ENCODE peak calls at places on chromosomes 3 and 15, in seven cellular contexts. One of them, this sample, is unnamed.

GRCh38 chr3:101381809-101382208 is 61.4 kb upstream of the IMPG2 start:
- DNase-seq in HS-5: peak; percentile 20
- DNase-seq in stimulated activated CD8-positive, alpha-beta memory T cell treated with anti-CD3 and anti-CD28 coated beads, Interleukin-2, amount 100 ng/mL, for 1 hour: no peak
- DNase-seq in naive thymus-derived CD4-positive, alpha-beta T cell: no peak
- DNase-seq in cardiac septum: no peak
- DNase-seq in activated T-helper 1 cell treated with Interleukin-2 at 50 U/mL for 16 hours: no peak
- DNase-seq in stimulated activated CD4-positive, alpha-beta T cell treated with anti-CD3 and anti-CD28 coated beads, Interleukin-1b, Interleukin-23, amount 100 ng/mL, for 1 hour: no peak
- DNase-seq in this sample: no peak

GRCh38 chr15:29853211-29853987 is 31.1 kb upstream of the TJP1 start:
- DNase-seq in HS-5: no peak
- DNase-seq in stimulated activated CD8-positive, alpha-beta memory T cell treated with anti-CD3 and anti-CD28 coated beads, Interleukin-2, amount 100 ng/mL, for 1 hour: no peak
- DNase-seq in naive thymus-derived CD4-positive, alpha-beta T cell: no peak
- DNase-seq in cardiac septum: no peak
- DNase-seq in activated T-helper 1 cell treated with Interleukin-2 at 50 U/mL for 16 hours: no peak
- DNase-seq in stimulated activated CD4-positive, alpha-beta T cell treated with anti-CD3 and anti-CD28 coated beads, Interleukin-1b, Interleukin-23, amount 100 ng/mL, for 1 hour: no peak
- DNase-seq in this sample: no peak

GRCh38 chr3:109460961-109461360 is 123.6 kb upstream of the DPPA4 start:
- DNase-seq in HS-5: no peak
- DNase-seq in stimulated activated CD8-positive, alpha-beta memory T cell treated with anti-CD3 and anti-CD28 coated beads, Interleukin-2, amount 100 ng/mL, for 1 hour: no peak
- DNase-seq in naive thymus-derived CD4-positive, alpha-beta T cell: no peak
- DNase-seq in cardiac septum: no peak
- DNase-seq in activated T-helper 1 cell treated with Interleukin-2 at 50 U/mL for 16 hours: no peak
- DNase-seq in stimulated activated CD4-positive, alpha-beta T cell treated with anti-CD3 and anti-CD28 coated beads, Interleukin-1b, Interleukin-23, amount 100 ng/mL, for 1 hour: no peak
- DNase-seq in this sample: no peak

GRCh38 chr15:47726399-47726823 is 9.1 kb downstream of the SEMA6D start:
- DNase-seq in HS-5: no peak
- DNase-seq in stimulated activated CD8-positive, alpha-beta memory T cell treated with anti-CD3 and anti-CD28 coated beads, Interleukin-2, amount 100 ng/mL, for 1 hour: no peak
- DNase-seq in naive thymus-derived CD4-positive, alpha-beta T cell: no peak
- DNase-seq in cardiac septum: no peak
- DNase-seq in activated T-helper 1 cell treated with Interleukin-2 at 50 U/mL for 16 hours: no peak
- DNase-seq in stimulated activated CD4-positive, alpha-beta T cell treated with anti-CD3 and anti-CD28 coated beads, Interleukin-1b, Interleukin-23, amount 100 ng/mL, for 1 hour: no peak
- DNase-seq in this sample: no peak

GRCh38 chr15:86611392-86612040 is 531.8 kb downstream of the AGBL1 start:
- DNase-seq in HS-5: peak; percentile 22
- DNase-seq in stimulated activated CD8-positive, alpha-beta memory T cell treated with anti-CD3 and anti-CD28 coated beads, Interleukin-2, amount 100 ng/mL, for 1 hour: no peak
- DNase-seq in naive thymus-derived CD4-positive, alpha-beta T cell: no peak
- DNase-seq in cardiac septum: no peak
- DNase-seq in activated T-helper 1 cell treated with Interleukin-2 at 50 U/mL for 16 hours: peak; percentile 5
- DNase-seq in stimulated activated CD4-positive, alpha-beta T cell treated with anti-CD3 and anti-CD28 coated beads, Interleukin-1b, Interleukin-23, amount 100 ng/mL, for 1 hour: no peak
- DNase-seq in this sample: no peak

GRCh38 chr3:38128303-38128655 is 8.6 kb downstream of the ACAA1 start:
- DNase-seq in HS-5: no peak
- DNase-seq in stimulated activated CD8-positive, alpha-beta memory T cell treated with anti-CD3 and anti-CD28 coated beads, Interleukin-2, amount 100 ng/mL, for 1 hour: no peak
- DNase-seq in naive thymus-derived CD4-positive, alpha-beta T cell: no peak
- DNase-seq in cardiac septum: no peak
- DNase-seq in activated T-helper 1 cell treated with Interleukin-2 at 50 U/mL for 16 hours: no peak
- DNase-seq in stimulated activated CD4-positive, alpha-beta T cell treated with anti-CD3 and anti-CD28 coated beads, Interleukin-1b, Interleukin-23, amount 100 ng/mL, for 1 hour: no peak
- DNase-seq in this sample: no peak

GRCh38 chr15:45634442-45635190 is at the start of gene SQOR:
- DNase-seq in HS-5: no peak
- DNase-seq in stimulated activated CD8-positive, alpha-beta memory T cell treated with anti-CD3 and anti-CD28 coated beads, Interleukin-2, amount 100 ng/mL, for 1 hour: peak; percentile 31
- DNase-seq in naive thymus-derived CD4-positive, alpha-beta T cell: peak; percentile 51
- DNase-seq in cardiac septum: peak; percentile 94
- DNase-seq in activated T-helper 1 cell treated with Interleukin-2 at 50 U/mL for 16 hours: peak; percentile 50
- DNase-seq in stimulated activated CD4-positive, alpha-beta T cell treated with anti-CD3 and anti-CD28 coated beads, Interleukin-1b, Interleukin-23, amount 100 ng/mL, for 1 hour: peak; percentile 33
- DNase-seq in this sample: peak; percentile 60

GRCh38 chr15:56038015-56038414 is 44.6 kb upstream of the NEDD4 start:
- DNase-seq in HS-5: peak; percentile 54
- DNase-seq in stimulated activated CD8-positive, alpha-beta memory T cell treated with anti-CD3 and anti-CD28 coated beads, Interleukin-2, amount 100 ng/mL, for 1 hour: no peak
- DNase-seq in naive thymus-derived CD4-positive, alpha-beta T cell: no peak
- DNase-seq in cardiac septum: no peak
- DNase-seq in activated T-helper 1 cell treated with Interleukin-2 at 50 U/mL for 16 hours: no peak
- DNase-seq in stimulated activated CD4-positive, alpha-beta T cell treated with anti-CD3 and anti-CD28 coated beads, Interleukin-1b, Interleukin-23, amount 100 ng/mL, for 1 hour: no peak
- DNase-seq in this sample: no peak

GRCh38 chr3:65146149-65146548 is 458.3 kb upstream of the ADAMTS9 start:
- DNase-seq in HS-5: peak; percentile 64
- DNase-seq in stimulated activated CD8-positive, alpha-beta memory T cell treated with anti-CD3 and anti-CD28 coated beads, Interleukin-2, amount 100 ng/mL, for 1 hour: no peak
- DNase-seq in naive thymus-derived CD4-positive, alpha-beta T cell: no peak
- DNase-seq in cardiac septum: no peak
- DNase-seq in activated T-helper 1 cell treated with Interleukin-2 at 50 U/mL for 16 hours: no peak
- DNase-seq in stimulated activated CD4-positive, alpha-beta T cell treated with anti-CD3 and anti-CD28 coated beads, Interleukin-1b, Interleukin-23, amount 100 ng/mL, for 1 hour: no peak
- DNase-seq in this sample: no peak

GRCh38 chr3:52535411-52536111 is 844 bp upstream of the UQCC5 start:
- DNase-seq in HS-5: no peak
- DNase-seq in stimulated activated CD8-positive, alpha-beta memory T cell treated with anti-CD3 and anti-CD28 coated beads, Interleukin-2, amount 100 ng/mL, for 1 hour: no peak
- DNase-seq in naive thymus-derived CD4-positive, alpha-beta T cell: no peak
- DNase-seq in cardiac septum: no peak
- DNase-seq in activated T-helper 1 cell treated with Interleukin-2 at 50 U/mL for 16 hours: no peak
- DNase-seq in stimulated activated CD4-positive, alpha-beta T cell treated with anti-CD3 and anti-CD28 coated beads, Interleukin-1b, Interleukin-23, amount 100 ng/mL, for 1 hour: no peak
- DNase-seq in this sample: no peak

GRCh38 chr3:114121996-114122709 is 56.7 kb downstream of the DRD3 start:
- DNase-seq in HS-5: no peak
- DNase-seq in stimulated activated CD8-positive, alpha-beta memory T cell treated with anti-CD3 and anti-CD28 coated beads, Interleukin-2, amount 100 ng/mL, for 1 hour: no peak
- DNase-seq in naive thymus-derived CD4-positive, alpha-beta T cell: no peak
- DNase-seq in cardiac septum: no peak
- DNase-seq in activated T-helper 1 cell treated with Interleukin-2 at 50 U/mL for 16 hours: no peak
- DNase-seq in stimulated activated CD4-positive, alpha-beta T cell treated with anti-CD3 and anti-CD28 coated beads, Interleukin-1b, Interleukin-23, amount 100 ng/mL, for 1 hour: no peak
- DNase-seq in this sample: no peak

GRCh38 chr15:39856357-39856756 is 63.7 kb downstream of the GPR176 start:
- DNase-seq in HS-5: no peak
- DNase-seq in stimulated activated CD8-positive, alpha-beta memory T cell treated with anti-CD3 and anti-CD28 coated beads, Interleukin-2, amount 100 ng/mL, for 1 hour: no peak
- DNase-seq in naive thymus-derived CD4-positive, alpha-beta T cell: no peak
- DNase-seq in cardiac septum: no peak
- DNase-seq in activated T-helper 1 cell treated with Interleukin-2 at 50 U/mL for 16 hours: no peak
- DNase-seq in stimulated activated CD4-positive, alpha-beta T cell treated with anti-CD3 and anti-CD28 coated beads, Interleukin-1b, Interleukin-23, amount 100 ng/mL, for 1 hour: no peak
- DNase-seq in this sample: no peak

GRCh38 chr3:183300996-183301562 is 48.0 kb downstream of the B3GNT5 start:
- DNase-seq in HS-5: no peak
- DNase-seq in stimulated activated CD8-positive, alpha-beta memory T cell treated with anti-CD3 and anti-CD28 coated beads, Interleukin-2, amount 100 ng/mL, for 1 hour: no peak
- DNase-seq in naive thymus-derived CD4-positive, alpha-beta T cell: no peak
- DNase-seq in cardiac septum: no peak
- DNase-seq in activated T-helper 1 cell treated with Interleukin-2 at 50 U/mL for 16 hours: no peak
- DNase-seq in stimulated activated CD4-positive, alpha-beta T cell treated with anti-CD3 and anti-CD28 coated beads, Interleukin-1b, Interleukin-23, amount 100 ng/mL, for 1 hour: no peak
- DNase-seq in this sample: no peak

GRCh38 chr3:58609990-58610389 is 32.8 kb upstream of the FAM107A start:
- DNase-seq in HS-5: no peak
- DNase-seq in stimulated activated CD8-positive, alpha-beta memory T cell treated with anti-CD3 and anti-CD28 coated beads, Interleukin-2, amount 100 ng/mL, for 1 hour: no peak
- DNase-seq in naive thymus-derived CD4-positive, alpha-beta T cell: no peak
- DNase-seq in cardiac septum: no peak
- DNase-seq in activated T-helper 1 cell treated with Interleukin-2 at 50 U/mL for 16 hours: no peak
- DNase-seq in stimulated activated CD4-positive, alpha-beta T cell treated with anti-CD3 and anti-CD28 coated beads, Interleukin-1b, Interleukin-23, amount 100 ng/mL, for 1 hour: no peak
- DNase-seq in this sample: no peak

GRCh38 chr15:40066531-40066930 is 27.6 kb upstream of the SRP14 start:
- DNase-seq in HS-5: no peak
- DNase-seq in stimulated activated CD8-positive, alpha-beta memory T cell treated with anti-CD3 and anti-CD28 coated beads, Interleukin-2, amount 100 ng/mL, for 1 hour: no peak
- DNase-seq in naive thymus-derived CD4-positive, alpha-beta T cell: no peak
- DNase-seq in cardiac septum: no peak
- DNase-seq in activated T-helper 1 cell treated with Interleukin-2 at 50 U/mL for 16 hours: no peak
- DNase-seq in stimulated activated CD4-positive, alpha-beta T cell treated with anti-CD3 and anti-CD28 coated beads, Interleukin-1b, Interleukin-23, amount 100 ng/mL, for 1 hour: no peak
- DNase-seq in this sample: no peak

GRCh38 chr15:101131489-101132389 is 120.1 kb downstream of the CHSY1 start:
- DNase-seq in HS-5: no peak
- DNase-seq in stimulated activated CD8-positive, alpha-beta memory T cell treated with anti-CD3 and anti-CD28 coated beads, Interleukin-2, amount 100 ng/mL, for 1 hour: no peak
- DNase-seq in naive thymus-derived CD4-positive, alpha-beta T cell: no peak
- DNase-seq in cardiac septum: no peak
- DNase-seq in activated T-helper 1 cell treated with Interleukin-2 at 50 U/mL for 16 hours: no peak
- DNase-seq in stimulated activated CD4-positive, alpha-beta T cell treated with anti-CD3 and anti-CD28 coated beads, Interleukin-1b, Interleukin-23, amount 100 ng/mL, for 1 hour: no peak
- DNase-seq in this sample: no peak

GRCh38 chr15:56244811-56245576 is 1.3 kb upstream of the RFX7 start:
- DNase-seq in HS-5: no peak
- DNase-seq in stimulated activated CD8-positive, alpha-beta memory T cell treated with anti-CD3 and anti-CD28 coated beads, Interleukin-2, amount 100 ng/mL, for 1 hour: no peak
- DNase-seq in naive thymus-derived CD4-positive, alpha-beta T cell: no peak
- DNase-seq in cardiac septum: no peak
- DNase-seq in activated T-helper 1 cell treated with Interleukin-2 at 50 U/mL for 16 hours: no peak
- DNase-seq in stimulated activated CD4-positive, alpha-beta T cell treated with anti-CD3 and anti-CD28 coated beads, Interleukin-1b, Interleukin-23, amount 100 ng/mL, for 1 hour: peak; percentile 21
- DNase-seq in this sample: no peak

GRCh38 chr3:53715815-53716483 is 130.3 kb downstream of the CHDH start:
- DNase-seq in HS-5: no peak
- DNase-seq in stimulated activated CD8-positive, alpha-beta memory T cell treated with anti-CD3 and anti-CD28 coated beads, Interleukin-2, amount 100 ng/mL, for 1 hour: no peak
- DNase-seq in naive thymus-derived CD4-positive, alpha-beta T cell: no peak
- DNase-seq in cardiac septum: no peak
- DNase-seq in activated T-helper 1 cell treated with Interleukin-2 at 50 U/mL for 16 hours: no peak
- DNase-seq in stimulated activated CD4-positive, alpha-beta T cell treated with anti-CD3 and anti-CD28 coated beads, Interleukin-1b, Interleukin-23, amount 100 ng/mL, for 1 hour: no peak
- DNase-seq in this sample: no peak

GRCh38 chr3:141354517-141354916 is 13.8 kb upstream of the ZBTB38 start:
- DNase-seq in HS-5: no peak
- DNase-seq in stimulated activated CD8-positive, alpha-beta memory T cell treated with anti-CD3 and anti-CD28 coated beads, Interleukin-2, amount 100 ng/mL, for 1 hour: no peak
- DNase-seq in naive thymus-derived CD4-positive, alpha-beta T cell: no peak
- DNase-seq in cardiac septum: no peak
- DNase-seq in activated T-helper 1 cell treated with Interleukin-2 at 50 U/mL for 16 hours: no peak
- DNase-seq in stimulated activated CD4-positive, alpha-beta T cell treated with anti-CD3 and anti-CD28 coated beads, Interleukin-1b, Interleukin-23, amount 100 ng/mL, for 1 hour: no peak
- DNase-seq in this sample: no peak

GRCh38 chr3:189937302-189938255 is 183.1 kb downstream of the P3H2 start:
- DNase-seq in HS-5: peak; percentile 99
- DNase-seq in stimulated activated CD8-positive, alpha-beta memory T cell treated with anti-CD3 and anti-CD28 coated beads, Interleukin-2, amount 100 ng/mL, for 1 hour: no peak
- DNase-seq in naive thymus-derived CD4-positive, alpha-beta T cell: no peak
- DNase-seq in cardiac septum: no peak
- DNase-seq in activated T-helper 1 cell treated with Interleukin-2 at 50 U/mL for 16 hours: no peak
- DNase-seq in stimulated activated CD4-positive, alpha-beta T cell treated with anti-CD3 and anti-CD28 coated beads, Interleukin-1b, Interleukin-23, amount 100 ng/mL, for 1 hour: no peak
- DNase-seq in this sample: no peak

GRCh38 chr3:108590443-108590842 is 921 bp downstream of the DZIP3 start:
- DNase-seq in HS-5: no peak
- DNase-seq in stimulated activated CD8-positive, alpha-beta memory T cell treated with anti-CD3 and anti-CD28 coated beads, Interleukin-2, amount 100 ng/mL, for 1 hour: no peak
- DNase-seq in naive thymus-derived CD4-positive, alpha-beta T cell: no peak
- DNase-seq in cardiac septum: no peak
- DNase-seq in activated T-helper 1 cell treated with Interleukin-2 at 50 U/mL for 16 hours: no peak
- DNase-seq in stimulated activated CD4-positive, alpha-beta T cell treated with anti-CD3 and anti-CD28 coated beads, Interleukin-1b, Interleukin-23, amount 100 ng/mL, for 1 hour: no peak
- DNase-seq in this sample: no peak

This sample was measured in esophagus squamous epithelium.